ENCODE peak calls at places on chromosomes 11 and 22, in four cellular contexts. T, E, Z and F are unnamed samples.
A peak's percentile ranks its signal among the peaks of the same experiment; 100 is the strongest.

GRCh38 chr11:96342131-96342970 is 644 bp downstream of the MAML2 start:
- DNase-seq in T (no peak), Z (no peak), E (no peak), F (no peak)

GRCh38 chr11:377174-377865 is 8.0 kb downstream of the B4GALNT4 start:
- DNase-seq in T (no peak), Z (no peak), E (no peak), F (no peak)

GRCh38 chr11:131584694-131585592 is 214.5 kb downstream of the NTM start:
- DNase-seq in E (no peak), Z (no peak), T (no peak), F (no peak)

GRCh38 chr11:130606181-130606580 is 157.7 kb downstream of the ADAMTS15 start:
- DNase-seq in Z (no peak), E (no peak), T (no peak), F (no peak)

GRCh38 chr22:49373801-49374226 is 453.9 kb downstream of the BRD1 start:
- DNase-seq in Z (no peak), T (no peak), E (no peak), F (no peak)

GRCh38 chr11:114311946-114312345 is 15.7 kb downstream of the NNMT start:
- DNase-seq in T (no peak), Z (no peak), E (no peak), F (no peak)

GRCh38 chr11:121467965-121468364 is 15.2 kb upstream of the SORL1-AS1 start:
- DNase-seq in T (peak; percentile 74), Z (peak; percentile 78), E (no peak), F (no peak)

GRCh38 chr11:95675585-95675984 is 114.0 kb downstream of the FAM76B start:
- DNase-seq in E (no peak), Z (no peak), T (no peak), F (no peak)

GRCh38 chr22:49025791-49026475 is 801.7 kb downstream of the BRD1 start:
- DNase-seq in Z (no peak), T (no peak), E (no peak), F (no peak)

GRCh38 chr11:12284321-12285050 is 92.9 kb upstream of the PARVA start:
- DNase-seq in T (no peak), E (peak; percentile 32), Z (no peak), F (no peak)

GRCh38 chr22:47067331-47067890 is 305.0 kb downstream of the TBC1D22A start:
- DNase-seq in E (no peak), T (no peak), Z (no peak), F (no peak)

GRCh38 chr11:130431806-130432205 is 3.4 kb upstream of the ADAMTS8 start:
- DNase-seq in E (no peak), Z (no peak), T (no peak), F (no peak)

GRCh38 chr22:48699531-48699930 is 1128.1 kb downstream of the BRD1 start:
- DNase-seq in Z (no peak), E (no peak), T (no peak), F (no peak)

GRCh38 chr11:126654886-126655806 is 299.7 kb downstream of the ST3GAL4 start:
- DNase-seq in E (no peak), T (no peak), Z (no peak), F (no peak)

GRCh38 chr11:123426766-123427165 is 3.3 kb upstream of the GRAMD1B start:
- DNase-seq in T (no peak), E (no peak), Z (no peak), F (no peak)

GRCh38 chr11:34415538-34415937 is 23.2 kb upstream of the CAT start:
- DNase-seq in T (no peak), E (no peak), Z (no peak), F (no peak)

GRCh38 chr11:85752890-85753581 is 57.9 kb downstream of the SYTL2 start:
- DNase-seq in E (no peak), Z (peak; percentile 82), T (peak; percentile 76), F (no peak)

GRCh38 chr11:17649696-17650600 is 69.4 kb upstream of the MYOD1 start:
- DNase-seq in Z (no peak), E (no peak), T (no peak), F (no peak)

GRCh38 chr11:729492-730074 is 17.7 kb upstream of the TALDO1 start:
- DNase-seq in Z (no peak), E (no peak), T (no peak), F (no peak)

GRCh38 chr11:75743711-75744563 is 24.6 kb upstream of the DGAT2 start:
- DNase-seq in T (no peak), E (no peak), Z (no peak), F (no peak)

GRCh38 chr22:49369726-49370717 is 457.7 kb downstream of the BRD1 start:
- DNase-seq in E (no peak), Z (no peak), T (peak; percentile 17), F (peak; percentile 5)

GRCh38 chr11:76615950-76616349 is 54.6 kb downstream of the LRRC32 start:
- DNase-seq in E (no peak), Z (no peak), T (no peak), F (no peak)

GRCh38 chr22:20206709-20207215 is 55.9 kb upstream of the CCDC188 start:
- DNase-seq in T (no peak), E (no peak), Z (no peak), F (no peak)

GRCh38 chr11:34749666-34750659 is 129.1 kb downstream of the EHF start:
- DNase-seq in E (peak; percentile 57), T (no peak), Z (no peak), F (no peak)

GRCh38 chr22:17576475-17576874 is 13.2 kb downstream of the SLC25A18 start:
- DNase-seq in E (no peak), Z (no peak), T (no peak), F (no peak)

GRCh38 chr11:117913736-117914397 is 15.3 kb downstream of the TMPRSS13 start:
- DNase-seq in E (no peak), Z (no peak), T (peak; percentile 2), F (no peak)

GRCh38 chr11:35247428-35247827 is 108.5 kb downstream of the CD44 start:
- DNase-seq in Z (peak; percentile 75), T (peak; percentile 57), E (no peak), F (no peak)

GRCh38 chr22:31676700-31677099 is 14.7 kb upstream of the PISD start:
- DNase-seq in T (peak; percentile 90), E (peak; percentile 57), Z (peak; percentile 92), F (peak; percentile 73)

GRCh38 chr11:116579857-116580727 is 192.7 kb downstream of the BUD13 start:
- DNase-seq in E (no peak), T (no peak), Z (no peak), F (no peak)

GRCh38 chr11:103812680-103813079 is 223.8 kb upstream of the DDI1 start:
- DNase-seq in Z (no peak), E (no peak), T (no peak), F (no peak)

GRCh38 chr11:127493330-127493729 is 492.8 kb upstream of the KIRREL3 start:
- DNase-seq in T (no peak), E (no peak), Z (no peak), F (no peak)

GRCh38 chr11:2885017-2885675 is 429 bp downstream of the CDKN1C start:
- DNase-seq in T (no peak), E (no peak), Z (peak; percentile 31), F (no peak)

GRCh38 chr11:83002047-83002446 is 69.7 kb downstream of the RAB30 start:
- DNase-seq in E (no peak), T (no peak), Z (peak; percentile 30), F (no peak)

GRCh38 chr11:68658097-68658496 is 26.2 kb upstream of the GAL start:
- DNase-seq in E (no peak), Z (no peak), T (no peak), F (no peak)

GRCh38 chr11:77779935-77780334 is 40.6 kb downstream of the RSF1 start:
- DNase-seq in E (peak; percentile 3), T (no peak), Z (no peak), F (no peak)

GRCh38 chr11:84721561-84721961 is 905.6 kb downstream of the DLG2 start:
- DNase-seq in Z (no peak), E (no peak), T (no peak), F (no peak)
- TF ChIP-seq CTCF in Z (no peak), E (no peak), T (no peak), F (no peak)

DNA sequence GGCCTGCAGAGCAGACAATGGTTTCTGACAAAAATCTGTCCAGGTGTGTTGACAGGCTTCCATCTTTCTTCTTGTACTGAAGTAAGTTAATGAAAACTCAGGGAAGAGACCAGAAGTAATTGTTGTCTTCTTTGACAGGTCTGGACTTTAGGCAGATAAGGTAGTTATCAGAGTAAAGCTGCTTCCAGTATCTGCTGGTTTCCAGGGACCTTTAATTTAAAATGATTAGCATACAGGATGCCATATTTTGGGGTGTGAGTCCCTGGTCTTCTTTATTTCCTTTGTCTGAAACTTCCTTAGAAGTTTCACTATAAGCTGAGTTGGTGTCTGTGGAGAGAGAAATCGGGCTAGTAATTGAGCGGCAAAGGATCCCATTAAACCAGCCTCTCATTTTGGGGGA is 1.5 kb downstream of the TMX2 start:
- DNase-seq in E (no peak), T (no peak), Z (no peak), F (no peak)
- TF ChIP-seq CTCF in E (no peak), T (no peak), Z (no peak), F (no peak)

DNA sequence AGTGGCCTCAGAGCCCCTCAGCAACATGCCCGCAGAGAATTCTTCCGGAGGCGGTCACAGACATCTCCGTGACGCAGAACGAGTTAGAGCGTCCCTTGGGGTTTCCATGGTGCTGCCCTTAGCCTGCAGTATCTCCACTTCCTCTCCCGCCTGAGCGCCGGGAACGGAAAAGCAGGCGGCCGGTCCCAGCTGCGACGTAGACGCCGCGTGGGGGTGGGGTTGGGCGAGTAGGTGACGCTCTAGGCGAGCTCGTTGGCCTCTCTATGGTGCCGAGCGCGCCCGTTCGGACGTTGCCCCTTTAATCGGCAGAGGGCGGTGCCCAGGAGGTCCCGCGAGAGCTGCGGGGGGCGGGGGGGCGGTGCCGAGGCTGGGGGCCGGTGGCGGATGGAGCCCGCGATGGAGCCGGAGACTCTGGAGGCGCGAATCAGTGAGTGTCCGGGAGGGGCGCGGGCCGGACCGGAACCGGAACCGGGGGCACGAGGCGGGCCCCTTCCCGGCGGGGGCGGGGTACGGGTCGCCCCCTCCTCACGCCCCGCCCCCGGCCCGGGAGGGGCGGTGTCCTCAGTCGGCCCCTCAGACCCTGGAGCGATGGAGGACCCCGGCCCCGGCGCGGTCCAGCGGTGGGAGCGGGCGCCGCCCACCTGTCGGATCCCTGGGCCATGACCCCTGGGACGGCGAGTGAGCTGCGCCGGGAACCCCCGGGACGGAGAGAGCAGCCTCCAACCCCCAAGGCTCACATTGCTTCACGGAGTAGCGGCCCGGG is at the start of gene GGA1:
- DNase-seq in E (peak; percentile 90), Z (peak; percentile 95), T (peak; percentile 94), F (peak; percentile 85)
- TF ChIP-seq CTCF in E (no peak), Z (no peak), T (no peak), F (no peak)

DNA sequence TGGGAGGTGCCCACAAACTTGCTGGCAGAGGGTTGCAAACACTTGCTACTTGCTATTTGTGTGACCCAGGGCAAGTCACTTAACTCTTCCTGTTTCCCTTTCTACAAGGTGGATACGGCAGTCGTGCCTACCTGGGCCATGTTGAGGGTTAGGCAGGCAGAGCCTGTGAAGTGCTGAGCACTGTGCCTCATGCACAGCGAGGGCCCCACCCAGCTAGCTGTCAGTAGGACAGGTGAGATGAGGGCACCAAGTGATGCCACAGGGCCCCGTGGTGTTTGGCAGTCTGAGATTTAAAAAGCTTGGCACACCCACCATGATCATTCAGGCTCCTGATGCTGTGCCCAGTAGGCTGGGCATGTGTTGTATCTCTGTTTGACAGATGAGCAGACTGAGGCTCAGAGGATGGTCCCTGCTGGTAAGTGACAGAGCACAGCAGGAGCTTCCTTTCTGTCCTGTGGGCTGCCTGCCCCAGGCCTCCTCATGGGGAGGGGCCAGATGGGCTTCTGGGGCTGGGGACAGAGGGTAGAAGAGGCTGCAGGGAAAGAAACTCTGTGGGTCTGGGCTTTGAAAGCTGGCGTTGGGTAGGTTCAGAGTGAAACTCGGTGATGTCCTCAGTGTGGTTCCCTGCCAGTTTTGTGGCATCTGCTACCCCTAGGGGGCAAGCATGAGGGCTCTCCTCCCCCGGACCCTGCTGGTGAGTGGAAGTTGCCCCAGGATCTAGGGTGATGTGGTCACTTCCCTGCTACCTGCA is 59.3 kb downstream of the TSPAN18 start:
- DNase-seq in T (no peak), E (no peak), Z (no peak), F (no peak)
- TF ChIP-seq CTCF in T (no peak), E (peak; percentile 20), Z (no peak), F (peak; percentile 28)